ENCODE peak calls at places on chromosomes 4 and X, in ten cellular contexts. F is CD8-positive, alpha-beta memory T cell; U is psoas muscle; P is K562; Y is IMR-90; N is GM23248; S is heart left ventricle; V is aorta; H is stomach; K is keratinocyte. B is an unnamed sample. For H3K36me3, the result is how much of the 10 kb centered on the place peaks cover.

GRCh38 chr4:117575850-117576249 is 458.4 kb upstream of the NDST3 start:
- DNase-seq in F (no peak), V (no peak), Y (no peak), P (no peak), U (no peak), N (no peak), H (no peak), K (no peak), S (no peak), B (no peak)

GRCh38 chr4:183888564-183888963 is 16.5 kb upstream of the STOX2 start:
- DNase-seq in K (no peak), U (no peak), Y (no peak), V (no peak), F (no peak), P (no peak), S (no peak), H (no peak), N (no peak), B (no peak)

GRCh38 chr4:185039508-185040273 is 21.4 kb downstream of the HELT start:
- DNase-seq in V (no peak), U (no peak), Y (peak), N (peak), P (peak), H (peak), K (no peak), S (peak), F (peak), B (no peak)

GRCh38 chrX:119758682-119759332 is 419 bp downstream of the SOWAHD start:
- DNase-seq in Y (no peak), U (peak), S (peak), N (peak), V (peak), H (peak), K (no peak), F (peak), P (peak), B (peak)

GRCh38 chrX:69034451-69034850 is 130.8 kb downstream of the PJA1 start:
- DNase-seq in F (no peak), H (no peak), K (no peak), V (no peak), U (no peak), Y (no peak), S (no peak), N (no peak), P (no peak), B (no peak)

GRCh38 chrX:13305091-13305490 is 14.8 kb downstream of the ATXN3L start:
- DNase-seq in N (no peak), V (no peak), U (no peak), S (no peak), H (no peak), K (no peak), P (no peak), F (no peak), Y (no peak), B (no peak)

GRCh38 chrX:12011075-12011474 is 127.2 kb upstream of the FRMPD4 start:
- DNase-seq in K (peak), V (no peak), U (no peak), Y (peak), F (no peak), S (no peak), P (no peak), N (peak), H (no peak), B (no peak)

GRCh38 chr4:124710911-124711310 is 1.6 kb downstream of the ANKRD50 start:
- DNase-seq in P (no peak), V (no peak), Y (no peak), U (peak), F (no peak), H (peak), N (peak), S (peak), K (no peak), B (no peak)

GRCh38 chrX:109590176-109590575 is 34.8 kb downstream of the KCNE5 start:
- DNase-seq in F (no peak), V (no peak), N (no peak), H (no peak), S (no peak), P (no peak), Y (no peak), K (no peak), U (no peak), B (no peak)

GRCh38 chr4:189202182-189202868 is 738.3 kb upstream of the FRG1 start:
- DNase-seq in F (no peak), N (peak), V (peak), P (peak), H (peak), U (peak), K (no peak), Y (peak), S (peak), B (peak)

GRCh38 chrX:44872319-44872816 is 620 bp upstream of the KDM6A start:
- DNase-seq in F (no peak), U (no peak), N (peak), Y (peak), P (peak), V (peak), S (no peak), H (peak), K (no peak), B (peak)

GRCh38 chr4:24080871-24081270 is 191.0 kb upstream of the PPARGC1A start:
- DNase-seq in S (no peak), H (no peak), N (no peak), Y (no peak), K (no peak), V (no peak), F (no peak), P (no peak), U (no peak), B (no peak)

GRCh38 chrX:15619053-15619772 is 18.5 kb upstream of the ACE2 start:
- DNase-seq in S (no peak), N (peak), K (peak), P (no peak), U (no peak), Y (peak), V (no peak), H (no peak), F (no peak), B (no peak)

GRCh38 chr4:911221-911751 is 20.8 kb downstream of the GAK start:
- DNase-seq in U (peak), Y (no peak), S (no peak), V (peak), H (no peak), N (no peak), K (no peak), F (no peak), P (no peak), B (peak)

GRCh38 chr4:30821891-30822612 is 101.9 kb downstream of the PCDH7 start:
- DNase-seq in N (peak), U (no peak), F (no peak), H (no peak), S (no peak), V (no peak), P (no peak), K (no peak), Y (peak), B (no peak)

GRCh38 chr4:177182156-177182555 is 127.5 kb upstream of the NEIL3 start:
- DNase-seq in P (no peak), U (no peak), Y (peak), H (no peak), F (no peak), N (peak), V (no peak), K (no peak), S (no peak), B (no peak)

GRCh38 chr4:179095585-179096228 is 1653.5 kb upstream of the AGA start:
- DNase-seq in N (peak), S (peak), K (no peak), F (no peak), Y (peak), H (no peak), P (no peak), U (no peak), V (no peak), B (no peak)

GRCh38 chr4:157372154-157372553 is 151.6 kb downstream of the GRIA2 start:
- DNase-seq in K (no peak), U (no peak), S (no peak), P (no peak), F (no peak), N (no peak), Y (no peak), H (no peak), V (no peak), B (no peak)

GRCh38 chrX:88438209-88438608 is 308.8 kb upstream of the CPXCR1 start:
- DNase-seq in H (no peak), Y (no peak), V (no peak), U (no peak), S (no peak), N (no peak), K (no peak), P (no peak), F (no peak), B (no peak)

GRCh38 chrX:137568741-137569469 is 3.0 kb downstream of the ZIC3 start:
- DNase-seq in N (peak), F (no peak), K (no peak), P (no peak), S (no peak), V (no peak), U (no peak), Y (no peak), H (no peak), B (no peak)
- H3K4me3 ChIP-seq in N (no peak), F (no peak), K (no peak), P (no peak), S (no peak), V (no peak), U (no peak), Y (no peak), H (no peak), B (no peak)

GRCh38 chr4:96293806-96294205 is 453.9 kb downstream of the PDHA2 start:
- DNase-seq in F (no peak), Y (no peak), S (no peak), N (no peak), K (no peak), H (no peak), U (no peak), V (no peak), P (no peak), B (no peak)

DNA sequence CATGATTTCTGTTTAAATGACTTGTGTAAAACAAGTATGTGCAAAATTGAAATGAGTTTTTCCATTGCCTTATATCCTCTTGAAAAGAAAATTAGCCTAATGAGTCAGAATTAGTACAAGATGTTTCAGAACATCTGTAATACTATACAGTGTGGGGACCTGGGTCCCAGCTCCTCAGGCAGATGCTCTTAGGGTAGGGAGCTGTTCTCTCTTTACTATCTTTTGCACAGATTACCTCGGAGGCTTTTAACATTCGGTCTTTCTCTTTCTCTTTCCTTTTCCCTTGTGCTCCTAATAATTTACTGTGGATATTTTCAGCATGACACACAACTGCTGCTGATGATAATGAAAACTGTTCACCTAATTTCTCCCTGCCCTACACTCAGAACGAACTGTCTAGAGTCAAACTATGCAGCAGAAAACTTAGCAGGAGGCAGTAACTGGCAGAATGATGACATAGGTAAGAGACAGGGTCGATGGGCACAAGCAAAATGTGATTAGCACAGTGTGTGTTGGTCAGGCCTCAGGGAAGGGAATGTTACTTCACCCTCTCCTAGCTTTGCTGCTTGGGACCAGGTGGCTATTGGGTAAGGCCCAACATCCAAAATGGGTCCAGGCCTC is 455.4 kb downstream of the PDHA2 start:
- DNase-seq in Y (no peak), S (no peak), F (no peak), N (no peak), P (no peak), H (no peak), U (no peak), K (no peak), V (no peak), B (no peak)
- H3K27ac ChIP-seq in Y (no peak), S (no peak), F (no peak), N (no peak), P (no peak), H (no peak), U (no peak), K (no peak), V (no peak), B (no peak)

GRCh38 chr4:77595361-77595973 is 10.2 kb upstream of the CXCL13 start:
- DNase-seq in Y (no peak), S (no peak), U (no peak), P (no peak), K (no peak), F (no peak), H (no peak), V (no peak), N (no peak), B (no peak)

GRCh38 chr4:77599378-77599777 is 6.2 kb upstream of the CXCL13 start:
- DNase-seq in H (peak), U (no peak), Y (peak), K (no peak), S (no peak), V (no peak), N (peak), P (peak), F (no peak), B (no peak)

GRCh38 chr4:77593101-77593500 is 12.5 kb upstream of the CXCL13 start:
- DNase-seq in U (no peak), H (no peak), F (no peak), S (no peak), P (no peak), N (no peak), K (no peak), V (no peak), Y (no peak), B (no peak)

GRCh38 chr4:77591532-77591931 is 14.1 kb upstream of the CXCL13 start:
- DNase-seq in F (no peak), S (no peak), H (no peak), K (no peak), V (no peak), U (no peak), Y (no peak), N (no peak), P (no peak), B (no peak)

GRCh38 chr4:77593993-77594392 is 11.6 kb upstream of the CXCL13 start:
- DNase-seq in F (no peak), P (no peak), N (peak), U (no peak), H (no peak), K (no peak), S (no peak), V (no peak), Y (no peak), B (no peak)
- H3K36me3 ChIP-seq in F (under half), P (under half), N (under half), U (under half), H (under half), K (under half), S (under half), V (under half), Y (under half), B (under half)

DNA sequence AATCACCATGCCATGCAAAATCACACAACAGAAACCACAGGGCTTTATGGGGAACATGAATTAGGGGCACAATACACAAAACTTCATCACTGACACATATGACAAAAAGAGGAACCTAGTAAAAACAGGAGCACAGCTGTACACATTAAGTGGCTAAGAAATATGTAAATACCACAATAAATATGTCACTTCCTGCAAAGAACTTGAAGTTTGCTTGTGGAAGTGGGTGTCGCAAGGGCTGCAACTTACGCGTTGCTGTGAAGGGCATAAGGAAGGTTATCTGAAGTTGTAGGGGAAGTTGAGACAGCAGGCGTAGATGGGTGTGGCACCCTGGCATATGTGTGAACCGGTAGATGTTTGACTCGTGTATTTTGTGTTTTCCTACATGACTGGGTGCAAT is 42.4 kb downstream of the CLCN4 start:
- DNase-seq in U (peak), K (no peak), V (no peak), F (no peak), Y (peak), P (no peak), N (peak), S (peak), H (no peak), B (peak)
- H3K4me3 ChIP-seq in U (no peak), K (no peak), V (no peak), F (no peak), Y (no peak), P (no peak), N (no peak), S (no peak), H (no peak), B (no peak)

GRCh38 chrX:19678941-19679340 is 163.6 kb upstream of the MAP3K15 start:
- DNase-seq in P (no peak), F (no peak), N (no peak), Y (no peak), U (no peak), S (no peak), V (no peak), K (no peak), H (no peak), B (no peak)
- H3K27ac ChIP-seq in P (no peak), F (peak), N (no peak), Y (no peak), U (no peak), S (no peak), V (no peak), K (no peak), H (no peak), B (no peak)

GRCh38 chr4:154714339-154715040 is 29.3 kb upstream of the LRAT start:
- DNase-seq in P (no peak), N (no peak), S (no peak), F (no peak), K (no peak), V (no peak), H (no peak), U (no peak), Y (no peak), B (no peak)
- H3K36me3 ChIP-seq in P (under half), N (under half), S (under half), F (under half), K (under half), V (under half), H (under half), U (under half), Y (under half), B (under half)

GRCh38 chrX:153974003-153974725 is 1.6 kb downstream of the TMEM187 start:
- DNase-seq in N (peak), F (no peak), K (no peak), Y (no peak), P (no peak), V (no peak), H (no peak), U (no peak), S (peak), B (peak)
- H3K4me3 ChIP-seq in N (peak), F (peak), K (no peak), Y (no peak), P (peak), V (no peak), H (no peak), U (peak), S (no peak), B (peak)

DNA sequence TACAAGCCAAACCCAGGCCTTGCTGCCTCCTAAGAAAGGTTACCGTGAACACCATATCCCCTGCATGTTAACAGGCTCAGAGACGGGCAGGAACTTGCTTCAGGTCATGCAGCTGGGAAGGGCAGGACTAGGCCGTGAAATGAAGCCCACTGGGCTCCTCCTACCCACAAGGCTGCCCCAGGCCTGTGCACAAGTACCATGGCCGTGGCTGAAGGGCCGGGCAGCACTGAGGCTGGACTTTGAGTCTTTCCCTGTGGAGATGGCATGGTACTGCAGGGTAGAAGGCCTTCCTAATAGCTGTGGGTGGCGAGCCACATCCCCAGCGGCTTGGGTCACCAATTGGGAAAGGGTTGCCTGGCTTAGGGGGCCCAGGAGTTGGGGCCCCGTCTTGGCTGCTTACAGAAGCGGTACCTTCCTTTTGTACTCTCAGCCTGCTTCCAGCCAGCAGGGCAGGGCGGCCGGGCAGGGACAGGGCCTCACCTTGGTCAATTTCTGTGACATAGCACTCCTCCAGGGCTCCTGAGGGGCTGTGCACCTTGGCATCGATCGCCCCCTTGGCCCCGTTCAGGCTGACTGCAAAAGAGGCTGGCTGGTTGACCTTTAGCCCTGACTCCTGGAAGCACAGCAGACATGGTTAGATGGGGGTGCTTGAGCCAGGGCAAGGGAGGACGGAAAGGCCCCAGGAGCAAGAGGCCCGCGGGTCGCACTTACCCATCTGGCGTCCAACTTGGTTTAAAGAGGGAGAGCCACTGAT is 23.8 kb downstream of the FLNA start:
- DNase-seq in S (no peak), H (no peak), K (no peak), P (no peak), N (peak), Y (no peak), V (no peak), F (no peak), U (peak), B (no peak)
- H3K27ac ChIP-seq in S (no peak), H (no peak), K (no peak), P (no peak), N (no peak), Y (no peak), V (no peak), F (no peak), U (no peak), B (peak)

DNA sequence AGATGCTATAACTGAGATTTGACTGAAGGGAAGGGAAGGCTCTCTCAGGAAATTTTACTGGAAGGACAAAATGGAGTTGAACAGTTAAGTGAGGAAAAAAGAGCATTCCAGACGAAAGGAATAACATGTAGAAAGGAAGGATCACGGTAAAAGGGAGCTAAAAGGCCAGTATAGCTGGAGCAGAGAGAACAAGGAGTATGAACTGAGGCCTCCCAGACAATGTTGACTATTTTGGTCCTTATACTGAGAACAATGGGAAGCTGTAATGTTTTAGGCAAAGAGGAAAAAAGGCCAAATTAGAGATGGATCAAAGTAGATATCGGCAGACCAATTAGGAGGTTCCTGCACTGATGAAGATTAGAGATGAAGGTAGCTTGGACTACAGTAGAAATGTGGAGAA is 26.8 kb upstream of the SCD5 start:
- DNase-seq in Y (no peak), S (no peak), F (no peak), N (no peak), P (no peak), H (no peak), U (no peak), V (no peak), K (no peak), B (no peak)
- H3K36me3 ChIP-seq in Y (half or more), S (half or more), F (under half), N (half or more), P (half or more), H (half or more), U (under half), V (under half), K (under half), B (half or more)

B was measured in spleen.